ENCODE peak calls at places on chromosomes 12 and 14, in seven cellular contexts. One of them, this sample, is unnamed.

GRCh38 chr14:76924363-76925151 is 98.3 kb downstream of the LRRC74A start:
- DNase-seq in stimulated activated CD8-positive, alpha-beta memory T cell treated with anti-CD3 and anti-CD28 coated beads, Interleukin-4, amount 100 ng/mL, for 1 hour: no peak
- DNase-seq in PC-3: no peak
- DNase-seq in KG1: no peak
- DNase-seq in left ventricle myocardium superior: no peak
- DNase-seq in CD8-positive, alpha-beta memory T cell: no peak
- DNase-seq in NCI-H345: peak
- DNase-seq in this sample: no peak

GRCh38 chr12:57151741-57152407 is 4.5 kb upstream of the LRP1-AS start:
- DNase-seq in stimulated activated CD8-positive, alpha-beta memory T cell treated with anti-CD3 and anti-CD28 coated beads, Interleukin-4, amount 100 ng/mL, for 1 hour: no peak
- DNase-seq in PC-3: peak
- DNase-seq in KG1: no peak
- DNase-seq in left ventricle myocardium superior: peak
- DNase-seq in CD8-positive, alpha-beta memory T cell: no peak
- DNase-seq in NCI-H345: no peak
- DNase-seq in this sample: peak

GRCh38 chr12:65496617-65497016 is 218.1 kb downstream of the MSRB3 start:
- DNase-seq in stimulated activated CD8-positive, alpha-beta memory T cell treated with anti-CD3 and anti-CD28 coated beads, Interleukin-4, amount 100 ng/mL, for 1 hour: no peak
- DNase-seq in PC-3: no peak
- DNase-seq in KG1: no peak
- DNase-seq in left ventricle myocardium superior: peak
- DNase-seq in CD8-positive, alpha-beta memory T cell: no peak
- DNase-seq in NCI-H345: no peak
- DNase-seq in this sample: no peak

GRCh38 chr12:19643635-19644034 is 204.3 kb downstream of the AEBP2 start:
- DNase-seq in stimulated activated CD8-positive, alpha-beta memory T cell treated with anti-CD3 and anti-CD28 coated beads, Interleukin-4, amount 100 ng/mL, for 1 hour: no peak
- DNase-seq in PC-3: peak
- DNase-seq in KG1: no peak
- DNase-seq in left ventricle myocardium superior: no peak
- DNase-seq in CD8-positive, alpha-beta memory T cell: no peak
- DNase-seq in NCI-H345: peak
- DNase-seq in this sample: peak

GRCh38 chr12:753401-754237 is 1.2 kb downstream of the WNK1 start:
- DNase-seq in stimulated activated CD8-positive, alpha-beta memory T cell treated with anti-CD3 and anti-CD28 coated beads, Interleukin-4, amount 100 ng/mL, for 1 hour: no peak
- DNase-seq in PC-3: no peak
- DNase-seq in KG1: no peak
- DNase-seq in left ventricle myocardium superior: peak
- DNase-seq in CD8-positive, alpha-beta memory T cell: peak
- DNase-seq in NCI-H345: peak
- DNase-seq in this sample: no peak

GRCh38 chr12:110726018-110726417 is 16.7 kb downstream of the PPP1CC start:
- DNase-seq in stimulated activated CD8-positive, alpha-beta memory T cell treated with anti-CD3 and anti-CD28 coated beads, Interleukin-4, amount 100 ng/mL, for 1 hour: no peak
- DNase-seq in PC-3: no peak
- DNase-seq in KG1: no peak
- DNase-seq in left ventricle myocardium superior: no peak
- DNase-seq in CD8-positive, alpha-beta memory T cell: no peak
- DNase-seq in NCI-H345: no peak
- DNase-seq in this sample: no peak

GRCh38 chr12:101298426-101298825 is 18.5 kb downstream of the UTP20 start:
- DNase-seq in stimulated activated CD8-positive, alpha-beta memory T cell treated with anti-CD3 and anti-CD28 coated beads, Interleukin-4, amount 100 ng/mL, for 1 hour: no peak
- DNase-seq in PC-3: peak
- DNase-seq in KG1: no peak
- DNase-seq in left ventricle myocardium superior: no peak
- DNase-seq in CD8-positive, alpha-beta memory T cell: no peak
- DNase-seq in NCI-H345: no peak
- DNase-seq in this sample: peak

GRCh38 chr14:92968291-92969020 is 45.5 kb downstream of the CHGA start:
- DNase-seq in stimulated activated CD8-positive, alpha-beta memory T cell treated with anti-CD3 and anti-CD28 coated beads, Interleukin-4, amount 100 ng/mL, for 1 hour: no peak
- DNase-seq in PC-3: no peak
- DNase-seq in KG1: no peak
- DNase-seq in left ventricle myocardium superior: no peak
- DNase-seq in CD8-positive, alpha-beta memory T cell: no peak
- DNase-seq in NCI-H345: no peak
- DNase-seq in this sample: no peak

GRCh38 chr12:63995512-63995911 is 151.0 kb downstream of the SRGAP1 start:
- DNase-seq in stimulated activated CD8-positive, alpha-beta memory T cell treated with anti-CD3 and anti-CD28 coated beads, Interleukin-4, amount 100 ng/mL, for 1 hour: no peak
- DNase-seq in PC-3: peak
- DNase-seq in KG1: no peak
- DNase-seq in left ventricle myocardium superior: no peak
- DNase-seq in CD8-positive, alpha-beta memory T cell: no peak
- DNase-seq in NCI-H345: peak
- DNase-seq in this sample: no peak

GRCh38 chr14:71610149-71610548 is 322.1 kb upstream of the RGS6 start:
- DNase-seq in stimulated activated CD8-positive, alpha-beta memory T cell treated with anti-CD3 and anti-CD28 coated beads, Interleukin-4, amount 100 ng/mL, for 1 hour: no peak
- DNase-seq in PC-3: peak
- DNase-seq in KG1: no peak
- DNase-seq in left ventricle myocardium superior: no peak
- DNase-seq in CD8-positive, alpha-beta memory T cell: no peak
- DNase-seq in NCI-H345: no peak
- DNase-seq in this sample: no peak

GRCh38 chr12:14779834-14780233 is 23.4 kb downstream of the WBP11 start:
- DNase-seq in stimulated activated CD8-positive, alpha-beta memory T cell treated with anti-CD3 and anti-CD28 coated beads, Interleukin-4, amount 100 ng/mL, for 1 hour: no peak
- DNase-seq in PC-3: no peak
- DNase-seq in KG1: no peak
- DNase-seq in left ventricle myocardium superior: no peak
- DNase-seq in CD8-positive, alpha-beta memory T cell: no peak
- DNase-seq in NCI-H345: no peak
- DNase-seq in this sample: no peak

GRCh38 chr12:132620113-132620892 is 1.7 kb downstream of the P2RX2 start:
- DNase-seq in stimulated activated CD8-positive, alpha-beta memory T cell treated with anti-CD3 and anti-CD28 coated beads, Interleukin-4, amount 100 ng/mL, for 1 hour: no peak
- DNase-seq in PC-3: no peak
- DNase-seq in KG1: no peak
- DNase-seq in left ventricle myocardium superior: peak
- DNase-seq in CD8-positive, alpha-beta memory T cell: no peak
- DNase-seq in NCI-H345: no peak
- DNase-seq in this sample: no peak

GRCh38 chr12:113359939-113360748 is 1.8 kb downstream of the PLBD2 start:
- DNase-seq in stimulated activated CD8-positive, alpha-beta memory T cell treated with anti-CD3 and anti-CD28 coated beads, Interleukin-4, amount 100 ng/mL, for 1 hour: no peak
- DNase-seq in PC-3: peak
- DNase-seq in KG1: no peak
- DNase-seq in left ventricle myocardium superior: no peak
- DNase-seq in CD8-positive, alpha-beta memory T cell: no peak
- DNase-seq in NCI-H345: no peak
- DNase-seq in this sample: no peak

GRCh38 chr14:105135700-105136395 is 32.7 kb downstream of the JAG2 start:
- DNase-seq in stimulated activated CD8-positive, alpha-beta memory T cell treated with anti-CD3 and anti-CD28 coated beads, Interleukin-4, amount 100 ng/mL, for 1 hour: no peak
- DNase-seq in PC-3: no peak
- DNase-seq in KG1: no peak
- DNase-seq in left ventricle myocardium superior: no peak
- DNase-seq in CD8-positive, alpha-beta memory T cell: no peak
- DNase-seq in NCI-H345: no peak
- DNase-seq in this sample: no peak

GRCh38 chr12:2239376-2240010 is 186.7 kb downstream of the CACNA1C start:
- DNase-seq in stimulated activated CD8-positive, alpha-beta memory T cell treated with anti-CD3 and anti-CD28 coated beads, Interleukin-4, amount 100 ng/mL, for 1 hour: no peak
- DNase-seq in PC-3: no peak
- DNase-seq in KG1: no peak
- DNase-seq in left ventricle myocardium superior: peak
- DNase-seq in CD8-positive, alpha-beta memory T cell: no peak
- DNase-seq in NCI-H345: no peak
- DNase-seq in this sample: no peak

GRCh38 chr12:98422359-98422758 is 93.0 kb upstream of the TMPO start:
- DNase-seq in stimulated activated CD8-positive, alpha-beta memory T cell treated with anti-CD3 and anti-CD28 coated beads, Interleukin-4, amount 100 ng/mL, for 1 hour: no peak
- DNase-seq in PC-3: no peak
- DNase-seq in KG1: no peak
- DNase-seq in left ventricle myocardium superior: peak
- DNase-seq in CD8-positive, alpha-beta memory T cell: no peak
- DNase-seq in NCI-H345: no peak
- DNase-seq in this sample: no peak

GRCh38 chr14:96598332-96598928 is 96.2 kb downstream of the PAPOLA start:
- DNase-seq in stimulated activated CD8-positive, alpha-beta memory T cell treated with anti-CD3 and anti-CD28 coated beads, Interleukin-4, amount 100 ng/mL, for 1 hour: no peak
- DNase-seq in PC-3: no peak
- DNase-seq in KG1: no peak
- DNase-seq in left ventricle myocardium superior: no peak
- DNase-seq in CD8-positive, alpha-beta memory T cell: no peak
- DNase-seq in NCI-H345: no peak
- DNase-seq in this sample: no peak

GRCh38 chr12:3342051-3342450 is 149.0 kb upstream of the PRMT8 start:
- DNase-seq in stimulated activated CD8-positive, alpha-beta memory T cell treated with anti-CD3 and anti-CD28 coated beads, Interleukin-4, amount 100 ng/mL, for 1 hour: no peak
- DNase-seq in PC-3: peak
- DNase-seq in KG1: no peak
- DNase-seq in left ventricle myocardium superior: peak
- DNase-seq in CD8-positive, alpha-beta memory T cell: no peak
- DNase-seq in NCI-H345: peak
- DNase-seq in this sample: peak

GRCh38 chr14:100850841-100851585 is 25.1 kb downstream of the MEG3 start:
- DNase-seq in stimulated activated CD8-positive, alpha-beta memory T cell treated with anti-CD3 and anti-CD28 coated beads, Interleukin-4, amount 100 ng/mL, for 1 hour: peak
- DNase-seq in PC-3: peak
- DNase-seq in KG1: peak
- DNase-seq in left ventricle myocardium superior: peak
- DNase-seq in CD8-positive, alpha-beta memory T cell: peak
- DNase-seq in NCI-H345: peak
- DNase-seq in this sample: no peak

GRCh38 chr14:50058112-50058511 is 58.3 kb downstream of the VCPKMT start:
- DNase-seq in stimulated activated CD8-positive, alpha-beta memory T cell treated with anti-CD3 and anti-CD28 coated beads, Interleukin-4, amount 100 ng/mL, for 1 hour: no peak
- DNase-seq in PC-3: no peak
- DNase-seq in KG1: no peak
- DNase-seq in left ventricle myocardium superior: no peak
- DNase-seq in CD8-positive, alpha-beta memory T cell: no peak
- DNase-seq in NCI-H345: no peak
- DNase-seq in this sample: no peak

GRCh38 chr12:111733340-111733739 is 33.4 kb upstream of the ALDH2 start:
- DNase-seq in stimulated activated CD8-positive, alpha-beta memory T cell treated with anti-CD3 and anti-CD28 coated beads, Interleukin-4, amount 100 ng/mL, for 1 hour: no peak
- DNase-seq in PC-3: no peak
- DNase-seq in KG1: no peak
- DNase-seq in left ventricle myocardium superior: no peak
- DNase-seq in CD8-positive, alpha-beta memory T cell: no peak
- DNase-seq in NCI-H345: no peak
- DNase-seq in this sample: no peak

GRCh38 chr14:94043111-94043755 is 17.1 kb downstream of the OTUB2 start:
- DNase-seq in stimulated activated CD8-positive, alpha-beta memory T cell treated with anti-CD3 and anti-CD28 coated beads, Interleukin-4, amount 100 ng/mL, for 1 hour: no peak
- DNase-seq in PC-3: no peak
- DNase-seq in KG1: no peak
- DNase-seq in left ventricle myocardium superior: no peak
- DNase-seq in CD8-positive, alpha-beta memory T cell: no peak
- DNase-seq in NCI-H345: no peak
- DNase-seq in this sample: no peak

GRCh38 chr12:124588689-124589318 is 21.4 kb upstream of the NCOR2 start:
- DNase-seq in stimulated activated CD8-positive, alpha-beta memory T cell treated with anti-CD3 and anti-CD28 coated beads, Interleukin-4, amount 100 ng/mL, for 1 hour: peak
- DNase-seq in PC-3: peak
- DNase-seq in KG1: no peak
- DNase-seq in left ventricle myocardium superior: peak
- DNase-seq in CD8-positive, alpha-beta memory T cell: no peak
- DNase-seq in NCI-H345: no peak
- DNase-seq in this sample: no peak

GRCh38 chr14:52018252-52018651 is 28.9 kb downstream of the RTRAF start:
- DNase-seq in stimulated activated CD8-positive, alpha-beta memory T cell treated with anti-CD3 and anti-CD28 coated beads, Interleukin-4, amount 100 ng/mL, for 1 hour: no peak
- DNase-seq in PC-3: no peak
- DNase-seq in KG1: no peak
- DNase-seq in left ventricle myocardium superior: no peak
- DNase-seq in CD8-positive, alpha-beta memory T cell: no peak
- DNase-seq in NCI-H345: no peak
- DNase-seq in this sample: peak

GRCh38 chr12:80902711-80903110 is 35.0 kb downstream of the LIN7A start:
- DNase-seq in stimulated activated CD8-positive, alpha-beta memory T cell treated with anti-CD3 and anti-CD28 coated beads, Interleukin-4, amount 100 ng/mL, for 1 hour: no peak
- DNase-seq in PC-3: no peak
- DNase-seq in KG1: no peak
- DNase-seq in left ventricle myocardium superior: no peak
- DNase-seq in CD8-positive, alpha-beta memory T cell: no peak
- DNase-seq in NCI-H345: no peak
- DNase-seq in this sample: no peak

GRCh38 chr12:7131502-7131866 is 1.3 kb downstream of the CLSTN3 start:
- DNase-seq in stimulated activated CD8-positive, alpha-beta memory T cell treated with anti-CD3 and anti-CD28 coated beads, Interleukin-4, amount 100 ng/mL, for 1 hour: no peak
- DNase-seq in PC-3: no peak
- DNase-seq in KG1: peak
- DNase-seq in left ventricle myocardium superior: no peak
- DNase-seq in CD8-positive, alpha-beta memory T cell: no peak
- DNase-seq in NCI-H345: no peak
- DNase-seq in this sample: no peak

GRCh38 chr12:23921099-23921846 is 28.2 kb downstream of the SOX5 start:
- DNase-seq in stimulated activated CD8-positive, alpha-beta memory T cell treated with anti-CD3 and anti-CD28 coated beads, Interleukin-4, amount 100 ng/mL, for 1 hour: no peak
- DNase-seq in PC-3: no peak
- DNase-seq in KG1: no peak
- DNase-seq in left ventricle myocardium superior: no peak
- DNase-seq in CD8-positive, alpha-beta memory T cell: no peak
- DNase-seq in NCI-H345: no peak
- DNase-seq in this sample: no peak

GRCh38 chr14:35420036-35420811 is 15.7 kb upstream of the NFKBIA start:
- DNase-seq in stimulated activated CD8-positive, alpha-beta memory T cell treated with anti-CD3 and anti-CD28 coated beads, Interleukin-4, amount 100 ng/mL, for 1 hour: no peak
- DNase-seq in PC-3: peak
- DNase-seq in KG1: no peak
- DNase-seq in left ventricle myocardium superior: no peak
- DNase-seq in CD8-positive, alpha-beta memory T cell: no peak
- DNase-seq in NCI-H345: no peak
- DNase-seq in this sample: peak

GRCh38 chr12:132360906-132361777 is 31.8 kb upstream of the GALNT9 start:
- DNase-seq in stimulated activated CD8-positive, alpha-beta memory T cell treated with anti-CD3 and anti-CD28 coated beads, Interleukin-4, amount 100 ng/mL, for 1 hour: no peak
- DNase-seq in PC-3: no peak
- DNase-seq in KG1: no peak
- DNase-seq in left ventricle myocardium superior: no peak
- DNase-seq in CD8-positive, alpha-beta memory T cell: no peak
- DNase-seq in NCI-H345: no peak
- DNase-seq in this sample: no peak

GRCh38 chr14:21711360-21711961 is 37.8 kb upstream of the OR4E1 start:
- DNase-seq in stimulated activated CD8-positive, alpha-beta memory T cell treated with anti-CD3 and anti-CD28 coated beads, Interleukin-4, amount 100 ng/mL, for 1 hour: no peak
- DNase-seq in PC-3: peak
- DNase-seq in KG1: peak
- DNase-seq in left ventricle myocardium superior: no peak
- DNase-seq in CD8-positive, alpha-beta memory T cell: no peak
- DNase-seq in NCI-H345: peak
- DNase-seq in this sample: peak

GRCh38 chr12:49296034-49296835 is 1.3 kb downstream of the PRPH start:
- DNase-seq in stimulated activated CD8-positive, alpha-beta memory T cell treated with anti-CD3 and anti-CD28 coated beads, Interleukin-4, amount 100 ng/mL, for 1 hour: peak
- DNase-seq in PC-3: peak
- DNase-seq in KG1: no peak
- DNase-seq in left ventricle myocardium superior: peak
- DNase-seq in CD8-positive, alpha-beta memory T cell: peak
- DNase-seq in NCI-H345: peak
- DNase-seq in this sample: no peak